ENCODE peak calls at places on chromosomes 7 and 10, in eight cellular contexts. One of them, this sample, is unnamed.

GRCh38 chr7:126690848-126691751 is 561.6 kb downstream of the GRM8 start:
- DNase-seq in GM12891: no peak
- DNase-seq in spleen: no peak
- DNase-seq in endothelial cell of umbilical vein: no peak
- DNase-seq in stomach: no peak
- DNase-seq in GM12892: no peak
- DNase-seq in GM23338: no peak
- DNase-seq in HL-60: no peak
- DNase-seq in this sample: no peak

GRCh38 chr10:114995468-114995867 is 57.5 kb downstream of the TRUB1 start:
- DNase-seq in GM12891: no peak
- DNase-seq in spleen: no peak
- DNase-seq in endothelial cell of umbilical vein: no peak
- DNase-seq in stomach: no peak
- DNase-seq in GM12892: no peak
- DNase-seq in GM23338: no peak
- DNase-seq in HL-60: no peak
- DNase-seq in this sample: no peak

GRCh38 chr10:119315128-119316001 is 108.0 kb downstream of the GRK5 start:
- DNase-seq in GM12891: peak; percentile 76
- DNase-seq in spleen: no peak
- DNase-seq in endothelial cell of umbilical vein: peak; percentile 57
- DNase-seq in stomach: no peak
- DNase-seq in GM12892: peak; percentile 71
- DNase-seq in GM23338: peak; percentile 43
- DNase-seq in HL-60: peak; percentile 64
- DNase-seq in this sample: no peak

GRCh38 chr10:72058347-72058898 is 29.9 kb downstream of the SPOCK2 start:
- DNase-seq in GM12891: no peak
- DNase-seq in spleen: no peak
- DNase-seq in endothelial cell of umbilical vein: no peak
- DNase-seq in stomach: no peak
- DNase-seq in GM12892: no peak
- DNase-seq in GM23338: no peak
- DNase-seq in HL-60: no peak
- DNase-seq in this sample: no peak

GRCh38 chr10:30991647-30992011 is 40.0 kb downstream of the ZNF438 start:
- DNase-seq in GM12891: no peak
- DNase-seq in spleen: no peak
- DNase-seq in endothelial cell of umbilical vein: no peak
- DNase-seq in stomach: no peak
- DNase-seq in GM12892: no peak
- DNase-seq in GM23338: no peak
- DNase-seq in HL-60: no peak
- DNase-seq in this sample: no peak

GRCh38 chr10:122544493-122544892 is 16.1 kb upstream of the DMBT1 start:
- DNase-seq in GM12891: no peak
- DNase-seq in spleen: no peak
- DNase-seq in endothelial cell of umbilical vein: no peak
- DNase-seq in stomach: no peak
- DNase-seq in GM12892: no peak
- DNase-seq in GM23338: no peak
- DNase-seq in HL-60: peak; percentile 30
- DNase-seq in this sample: no peak

GRCh38 chr7:37095122-37095521 is 353.5 kb downstream of the ELMO1 start:
- DNase-seq in GM12891: no peak
- DNase-seq in spleen: no peak
- DNase-seq in endothelial cell of umbilical vein: no peak
- DNase-seq in stomach: no peak
- DNase-seq in GM12892: no peak
- DNase-seq in GM23338: peak; percentile 14
- DNase-seq in HL-60: no peak
- DNase-seq in this sample: no peak

GRCh38 chr7:129843982-129844840 is 108.5 kb downstream of the UBE2H start:
- DNase-seq in GM12891: no peak
- DNase-seq in spleen: no peak
- DNase-seq in endothelial cell of umbilical vein: peak; percentile 41
- DNase-seq in stomach: no peak
- DNase-seq in GM12892: no peak
- DNase-seq in GM23338: peak; percentile 40
- DNase-seq in HL-60: peak; percentile 44
- DNase-seq in this sample: no peak

GRCh38 chr7:50331564-50332208 is 27.2 kb downstream of the IKZF1 start:
- DNase-seq in GM12891: no peak
- DNase-seq in spleen: no peak
- DNase-seq in endothelial cell of umbilical vein: no peak
- DNase-seq in stomach: no peak
- DNase-seq in GM12892: no peak
- DNase-seq in GM23338: no peak
- DNase-seq in HL-60: no peak
- DNase-seq in this sample: no peak

GRCh38 chr10:95601116-95601719 is 40.0 kb upstream of the SORBS1 start:
- DNase-seq in GM12891: peak; percentile 26
- DNase-seq in spleen: no peak
- DNase-seq in endothelial cell of umbilical vein: peak; percentile 89
- DNase-seq in stomach: peak; percentile 87
- DNase-seq in GM12892: peak; percentile 26
- DNase-seq in GM23338: peak; percentile 98
- DNase-seq in HL-60: peak; percentile 62
- DNase-seq in this sample: peak; percentile 1

GRCh38 chr7:143390098-143390772 is 9.1 kb downstream of the ZYX start:
- DNase-seq in GM12891: no peak
- DNase-seq in spleen: no peak
- DNase-seq in endothelial cell of umbilical vein: no peak
- DNase-seq in stomach: no peak
- DNase-seq in GM12892: no peak
- DNase-seq in GM23338: no peak
- DNase-seq in HL-60: no peak
- DNase-seq in this sample: no peak

GRCh38 chr10:30534465-30535144 is 94.9 kb downstream of the LYZL2 start:
- DNase-seq in GM12891: no peak
- DNase-seq in spleen: peak; percentile 84
- DNase-seq in endothelial cell of umbilical vein: peak; percentile 66
- DNase-seq in stomach: peak; percentile 79
- DNase-seq in GM12892: no peak
- DNase-seq in GM23338: peak; percentile 89
- DNase-seq in HL-60: peak; percentile 77
- DNase-seq in this sample: no peak

GRCh38 chr7:61111-61510 is 131.3 kb upstream of the FAM20C start:
- DNase-seq in GM12891: no peak
- DNase-seq in spleen: peak; percentile 76
- DNase-seq in endothelial cell of umbilical vein: no peak
- DNase-seq in stomach: no peak
- DNase-seq in GM12892: no peak
- DNase-seq in GM23338: no peak
- DNase-seq in HL-60: peak; percentile 43
- DNase-seq in this sample: no peak

GRCh38 chr7:130970196-130970595 is 236.2 kb upstream of the KLF14 start:
- DNase-seq in GM12891: no peak
- DNase-seq in spleen: no peak
- DNase-seq in endothelial cell of umbilical vein: no peak
- DNase-seq in stomach: no peak
- DNase-seq in GM12892: no peak
- DNase-seq in GM23338: no peak
- DNase-seq in HL-60: no peak
- DNase-seq in this sample: no peak

GRCh38 chr7:130970696-130971095 is 236.7 kb upstream of the KLF14 start:
- DNase-seq in GM12891: no peak
- DNase-seq in spleen: no peak
- DNase-seq in endothelial cell of umbilical vein: peak; percentile 58
- DNase-seq in stomach: no peak
- DNase-seq in GM12892: no peak
- DNase-seq in GM23338: no peak
- DNase-seq in HL-60: no peak
- DNase-seq in this sample: no peak

GRCh38 chr7:130963349-130963748 is 229.3 kb upstream of the KLF14 start:
- DNase-seq in GM12891: no peak
- DNase-seq in spleen: no peak
- DNase-seq in endothelial cell of umbilical vein: no peak
- DNase-seq in stomach: no peak
- DNase-seq in GM12892: no peak
- DNase-seq in GM23338: peak; percentile 37
- DNase-seq in HL-60: no peak
- DNase-seq in this sample: no peak

GRCh38 chr7:130965515-130965914 is 231.5 kb upstream of the KLF14 start:
- DNase-seq in GM12891: no peak
- DNase-seq in spleen: no peak
- DNase-seq in endothelial cell of umbilical vein: no peak
- DNase-seq in stomach: no peak
- DNase-seq in GM12892: no peak
- DNase-seq in GM23338: no peak
- DNase-seq in HL-60: no peak
- DNase-seq in this sample: no peak

GRCh38 chr7:130966246-130967009 is 232.4 kb upstream of the KLF14 start:
- DNase-seq in GM12891: no peak
- DNase-seq in spleen: no peak
- DNase-seq in endothelial cell of umbilical vein: no peak
- DNase-seq in stomach: no peak
- DNase-seq in GM12892: no peak
- DNase-seq in GM23338: no peak
- DNase-seq in HL-60: no peak
- DNase-seq in this sample: no peak
- TF ChIP-seq POLR2AphosphoS5 in GM12891: no peak
- TF ChIP-seq POLR2AphosphoS5 in spleen: no peak
- TF ChIP-seq POLR2AphosphoS5 in endothelial cell of umbilical vein: no peak
- TF ChIP-seq POLR2AphosphoS5 in stomach: no peak
- TF ChIP-seq POLR2AphosphoS5 in GM12892: no peak
- TF ChIP-seq POLR2AphosphoS5 in GM23338: no peak
- TF ChIP-seq POLR2AphosphoS5 in HL-60: no peak
- TF ChIP-seq POLR2AphosphoS5 in this sample: no peak

GRCh38 chr7:100271716-100272537 is 35.6 kb upstream of the SPDYE3 start:
- DNase-seq in GM12891: peak; percentile 90
- DNase-seq in spleen: peak; percentile 100
- DNase-seq in endothelial cell of umbilical vein: peak; percentile 91
- DNase-seq in stomach: peak; percentile 99
- DNase-seq in GM12892: peak; percentile 85
- DNase-seq in GM23338: peak; percentile 96
- DNase-seq in HL-60: peak; percentile 98
- DNase-seq in this sample: peak; percentile 57
- TF ChIP-seq POLR2AphosphoS5 in GM12891: peak; percentile 25
- TF ChIP-seq POLR2AphosphoS5 in spleen: peak; percentile 84
- TF ChIP-seq POLR2AphosphoS5 in endothelial cell of umbilical vein: peak; percentile 56
- TF ChIP-seq POLR2AphosphoS5 in stomach: no peak
- TF ChIP-seq POLR2AphosphoS5 in GM12892: no peak
- TF ChIP-seq POLR2AphosphoS5 in GM23338: peak; percentile 64
- TF ChIP-seq POLR2AphosphoS5 in HL-60: no peak
- TF ChIP-seq POLR2AphosphoS5 in this sample: peak; percentile 55

GRCh38 chr10:61731638-61732037 is 68.9 kb downstream of the CABCOCO1 start:
- DNase-seq in GM12891: no peak
- DNase-seq in spleen: no peak
- DNase-seq in endothelial cell of umbilical vein: no peak
- DNase-seq in stomach: no peak
- DNase-seq in GM12892: no peak
- DNase-seq in GM23338: no peak
- DNase-seq in HL-60: no peak
- DNase-seq in this sample: no peak

GRCh38 chr10:61733358-61733940 is 70.7 kb downstream of the CABCOCO1 start:
- DNase-seq in GM12891: no peak
- DNase-seq in spleen: no peak
- DNase-seq in endothelial cell of umbilical vein: peak; percentile 68
- DNase-seq in stomach: no peak
- DNase-seq in GM12892: no peak
- DNase-seq in GM23338: peak; percentile 75
- DNase-seq in HL-60: peak; percentile 2
- DNase-seq in this sample: no peak

GRCh38 chr10:61735879-61736278 is 73.2 kb downstream of the CABCOCO1 start:
- DNase-seq in GM12891: no peak
- DNase-seq in spleen: no peak
- DNase-seq in endothelial cell of umbilical vein: no peak
- DNase-seq in stomach: no peak
- DNase-seq in GM12892: no peak
- DNase-seq in GM23338: no peak
- DNase-seq in HL-60: no peak
- DNase-seq in this sample: no peak

GRCh38 chr10:61730671-61731070 is 67.9 kb downstream of the CABCOCO1 start:
- DNase-seq in GM12891: no peak
- DNase-seq in spleen: no peak
- DNase-seq in endothelial cell of umbilical vein: no peak
- DNase-seq in stomach: no peak
- DNase-seq in GM12892: no peak
- DNase-seq in GM23338: no peak
- DNase-seq in HL-60: no peak
- DNase-seq in this sample: no peak

DNA sequence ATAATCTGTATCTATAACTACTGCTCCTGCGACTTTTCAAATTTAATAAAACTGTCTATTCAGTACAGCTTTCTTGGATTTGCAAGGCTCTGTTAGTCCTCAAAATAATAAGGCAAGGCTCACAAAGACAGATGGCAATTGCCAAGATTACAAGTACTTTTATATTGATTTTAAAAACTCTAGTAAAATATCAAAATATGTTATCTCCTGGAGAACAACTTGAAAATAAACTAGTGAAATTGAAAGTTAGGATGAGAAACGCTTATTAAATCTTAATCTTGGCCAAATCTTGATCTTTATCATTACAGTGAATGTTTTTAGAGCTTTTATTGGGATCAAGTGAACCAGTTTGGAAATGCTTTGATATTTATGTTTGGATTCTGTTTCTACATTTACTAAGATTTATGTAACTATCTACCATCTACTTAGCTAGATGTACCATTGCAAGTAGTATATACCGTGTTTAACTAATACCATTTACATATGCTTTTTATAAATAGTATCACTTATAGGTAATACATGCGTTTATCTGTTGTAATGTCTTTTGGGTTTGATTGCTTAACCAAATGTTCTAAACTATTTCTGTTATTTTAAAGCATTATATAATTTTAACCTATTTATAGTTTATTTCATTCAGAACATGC is 70.0 kb downstream of the CABCOCO1 start:
- DNase-seq in GM12891: no peak
- DNase-seq in spleen: no peak
- DNase-seq in endothelial cell of umbilical vein: no peak
- DNase-seq in stomach: no peak
- DNase-seq in GM12892: no peak
- DNase-seq in GM23338: no peak
- DNase-seq in HL-60: no peak
- DNase-seq in this sample: no peak
- TF ChIP-seq POLR2AphosphoS5 in GM12891: no peak
- TF ChIP-seq POLR2AphosphoS5 in spleen: no peak
- TF ChIP-seq POLR2AphosphoS5 in endothelial cell of umbilical vein: no peak
- TF ChIP-seq POLR2AphosphoS5 in stomach: no peak
- TF ChIP-seq POLR2AphosphoS5 in GM12892: no peak
- TF ChIP-seq POLR2AphosphoS5 in GM23338: no peak
- TF ChIP-seq POLR2AphosphoS5 in HL-60: no peak
- TF ChIP-seq POLR2AphosphoS5 in this sample: no peak

DNA sequence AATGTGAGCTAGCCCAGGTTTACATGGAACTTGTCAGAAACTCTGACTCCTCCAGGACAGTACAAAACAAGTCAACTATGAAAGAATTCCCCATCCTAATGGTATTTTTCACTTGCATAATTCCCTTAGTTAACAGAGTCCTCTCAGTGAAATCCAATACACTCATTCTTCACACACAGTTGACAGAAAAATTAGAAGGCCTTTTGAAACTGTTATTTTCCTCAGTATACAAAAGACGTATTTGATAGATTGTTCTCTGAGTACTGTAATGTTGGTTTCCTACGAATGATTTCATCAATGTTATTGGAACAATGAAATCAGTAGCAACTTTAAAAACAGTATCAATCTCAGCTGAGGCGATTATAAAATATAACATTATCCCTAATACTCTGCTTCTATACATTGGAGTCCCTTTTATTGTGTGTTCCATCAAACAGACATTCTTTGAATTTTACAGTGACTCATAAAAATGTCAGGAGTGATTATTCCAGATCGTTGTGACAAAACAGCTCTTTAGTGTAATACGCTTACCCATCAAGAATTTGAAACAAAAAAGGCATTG is 136.4 kb upstream of the ANK3 start:
- DNase-seq in GM12891: no peak
- DNase-seq in spleen: no peak
- DNase-seq in endothelial cell of umbilical vein: no peak
- DNase-seq in stomach: no peak
- DNase-seq in GM12892: no peak
- DNase-seq in GM23338: no peak
- DNase-seq in HL-60: no peak
- DNase-seq in this sample: no peak
- TF ChIP-seq POLR2AphosphoS5 in GM12891: no peak
- TF ChIP-seq POLR2AphosphoS5 in spleen: no peak
- TF ChIP-seq POLR2AphosphoS5 in endothelial cell of umbilical vein: no peak
- TF ChIP-seq POLR2AphosphoS5 in stomach: no peak
- TF ChIP-seq POLR2AphosphoS5 in GM12892: no peak
- TF ChIP-seq POLR2AphosphoS5 in GM23338: no peak
- TF ChIP-seq POLR2AphosphoS5 in HL-60: no peak
- TF ChIP-seq POLR2AphosphoS5 in this sample: no peak